ENCODE peak calls at places on chromosome 3, in nine cellular contexts. E is GM23248, C is left lung, N is HCT116, P is psoas muscle, F is PC-9, S is cardiac muscle cell, X is PC-3, W is NT2/D1. M is an unnamed sample.
A peak's percentile ranks its signal among the peaks of the same experiment; 100 is the strongest.

GRCh38 chr3:181756645-181757044 is 44.9 kb downstream of the SOX2 start:
- DNase-seq in S (no peak), E (no peak), W (peak; percentile 93), C (no peak), F (no peak), P (no peak), N (no peak), X (no peak), M (no peak)

GRCh38 chr3:8436667-8437287 is 64.8 kb upstream of the LMCD1 start:
- DNase-seq in X (no peak), W (no peak), P (no peak), E (no peak), S (no peak), F (no peak), N (no peak), C (no peak), M (no peak)

GRCh38 chr3:128486692-128487537 is 6.1 kb downstream of the GATA2 start:
- DNase-seq in W (no peak), S (peak; percentile 61), N (no peak), C (no peak), E (peak; percentile 83), X (peak; percentile 33), F (peak; percentile 45), P (no peak), M (no peak)

GRCh38 chr3:195226900-195227447 is 44.0 kb downstream of the XXYLT1 start:
- DNase-seq in S (peak; percentile 47), X (peak; percentile 15), C (peak; percentile 28), W (no peak), E (peak; percentile 35), N (no peak), F (no peak), P (peak; percentile 40), M (no peak)

GRCh38 chr3:78644847-78645246 is 1123.0 kb downstream of the ROBO1 start:
- DNase-seq in P (no peak), S (no peak), N (no peak), X (no peak), C (no peak), F (no peak), W (no peak), E (no peak), M (no peak)

GRCh38 chr3:180531303-180532278 is 70.4 kb upstream of the TTC14 start:
- DNase-seq in N (no peak), P (no peak), W (no peak), C (no peak), X (no peak), F (no peak), E (no peak), S (no peak), M (no peak)

GRCh38 chr3:54122046-54122801 is at the start of gene CACNA2D3:
- DNase-seq in C (no peak), S (peak; percentile 74), F (no peak), P (peak; percentile 82), N (no peak), W (no peak), X (no peak), E (peak; percentile 41), M (peak; percentile 78)

GRCh38 chr3:195008816-195009215 is 262.1 kb downstream of the XXYLT1 start:
- DNase-seq in W (no peak), N (no peak), E (no peak), P (no peak), S (no peak), X (no peak), C (peak; percentile 23), F (no peak), M (no peak)

GRCh38 chr3:138114988-138115971 is at the start of gene DZIP1L:
- DNase-seq in E (peak; percentile 91), N (peak; percentile 35), W (peak; percentile 71), X (peak; percentile 44), C (peak; percentile 79), F (peak; percentile 53), P (peak; percentile 75), S (peak; percentile 78), M (peak; percentile 84)

GRCh38 chr3:138124689-138125420 is 7.3 kb downstream of the A4GNT start:
- DNase-seq in W (no peak), X (no peak), P (no peak), E (peak; percentile 86), F (no peak), C (no peak), S (peak; percentile 59), N (no peak), M (no peak)

GRCh38 chr3:138124188-138124587 is 8.0 kb downstream of the A4GNT start:
- DNase-seq in C (no peak), W (no peak), X (no peak), S (no peak), P (no peak), F (no peak), E (no peak), N (no peak), M (no peak)

GRCh38 chr3:138114431-138114918 is 933 bp downstream of the DZIP1L start:
- DNase-seq in S (peak; percentile 38), P (no peak), X (no peak), W (no peak), C (no peak), F (no peak), N (no peak), E (peak; percentile 51), M (no peak)

DNA sequence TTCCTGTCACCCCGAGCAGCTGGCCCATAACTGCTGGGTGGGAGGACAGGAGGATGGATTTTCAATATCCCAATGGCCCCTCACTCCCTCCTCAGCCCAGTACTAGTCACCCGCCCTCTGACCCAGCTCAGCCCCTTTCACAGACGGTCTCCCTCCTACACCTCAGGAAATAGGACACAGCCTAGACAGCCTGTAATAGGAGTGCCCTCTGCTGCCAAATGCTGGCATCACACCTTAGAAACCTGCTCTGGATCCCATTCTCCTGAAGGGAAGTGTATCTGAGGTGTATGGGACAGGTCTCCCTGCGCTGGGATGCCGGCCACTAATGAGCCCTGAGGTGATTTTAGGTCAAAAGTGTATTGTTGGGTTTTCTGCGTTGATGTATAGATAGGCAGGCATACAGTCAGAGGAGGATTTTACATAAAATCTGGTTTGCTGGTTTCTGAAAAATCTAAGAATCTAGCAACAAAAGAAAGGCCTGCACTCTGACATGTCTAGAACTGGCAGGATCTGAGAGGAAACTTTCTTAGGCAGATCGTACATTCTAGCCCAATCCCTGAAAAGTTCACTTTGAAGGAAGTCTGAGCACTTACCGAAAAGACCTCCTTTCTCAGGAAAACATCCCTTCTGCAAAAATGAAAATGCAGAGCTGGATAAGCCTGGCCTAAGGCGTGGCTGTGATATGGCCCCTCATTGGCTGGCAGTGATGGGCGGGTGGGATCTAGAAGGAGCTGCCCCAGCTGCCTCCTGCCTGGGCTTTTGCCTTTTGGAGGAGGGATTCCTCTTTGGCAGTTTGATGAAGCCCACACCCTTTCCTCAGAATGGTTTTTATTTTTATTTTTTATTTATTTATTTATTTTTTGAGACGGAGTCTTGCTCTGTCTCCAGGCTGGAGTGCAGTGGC is 3.7 kb upstream of the DZIP1L start:
- DNase-seq in X (peak; percentile 84), C (peak; percentile 69), P (peak; percentile 76), E (peak; percentile 81), S (peak; percentile 78), W (peak; percentile 75), N (peak; percentile 69), F (peak; percentile 79), M (peak; percentile 54)
- H3K4me1 ChIP-seq in X (peaks cover 6% of the 10 kb centered on the region), C (peaks cover 6% of the 10 kb centered on the region), P (peaks cover 7% of the 10 kb centered on the region), E (peaks cover 4% of the 10 kb centered on the region), S (peaks cover 6% of the 10 kb centered on the region), W (peaks cover 5% of the 10 kb centered on the region), N (peaks cover 20% of the 10 kb centered on the region), F (peaks cover 6% of the 10 kb centered on the region), M (peaks cover 26% of the 10 kb centered on the region)

GRCh38 chr3:97823081-97823480 is 1.3 kb downstream of the CRYBG3 start:
- DNase-seq in C (no peak), F (no peak), E (peak; percentile 40), P (no peak), X (peak; percentile 19), N (no peak), W (no peak), S (peak; percentile 2), M (no peak)
- H3K4me1 ChIP-seq in C (no peaks in the 10 kb centered on the region), F (peaks cover 19% of the 10 kb centered on the region), E (peaks cover 11% of the 10 kb centered on the region), P (peaks cover 40% of the 10 kb centered on the region), X (peaks cover 15% of the 10 kb centered on the region), N (peaks cover 7% of the 10 kb centered on the region), W (peaks cover 2% of the 10 kb centered on the region), S (peaks cover 10% of the 10 kb centered on the region), M (peaks cover 43% of the 10 kb centered on the region)

DNA sequence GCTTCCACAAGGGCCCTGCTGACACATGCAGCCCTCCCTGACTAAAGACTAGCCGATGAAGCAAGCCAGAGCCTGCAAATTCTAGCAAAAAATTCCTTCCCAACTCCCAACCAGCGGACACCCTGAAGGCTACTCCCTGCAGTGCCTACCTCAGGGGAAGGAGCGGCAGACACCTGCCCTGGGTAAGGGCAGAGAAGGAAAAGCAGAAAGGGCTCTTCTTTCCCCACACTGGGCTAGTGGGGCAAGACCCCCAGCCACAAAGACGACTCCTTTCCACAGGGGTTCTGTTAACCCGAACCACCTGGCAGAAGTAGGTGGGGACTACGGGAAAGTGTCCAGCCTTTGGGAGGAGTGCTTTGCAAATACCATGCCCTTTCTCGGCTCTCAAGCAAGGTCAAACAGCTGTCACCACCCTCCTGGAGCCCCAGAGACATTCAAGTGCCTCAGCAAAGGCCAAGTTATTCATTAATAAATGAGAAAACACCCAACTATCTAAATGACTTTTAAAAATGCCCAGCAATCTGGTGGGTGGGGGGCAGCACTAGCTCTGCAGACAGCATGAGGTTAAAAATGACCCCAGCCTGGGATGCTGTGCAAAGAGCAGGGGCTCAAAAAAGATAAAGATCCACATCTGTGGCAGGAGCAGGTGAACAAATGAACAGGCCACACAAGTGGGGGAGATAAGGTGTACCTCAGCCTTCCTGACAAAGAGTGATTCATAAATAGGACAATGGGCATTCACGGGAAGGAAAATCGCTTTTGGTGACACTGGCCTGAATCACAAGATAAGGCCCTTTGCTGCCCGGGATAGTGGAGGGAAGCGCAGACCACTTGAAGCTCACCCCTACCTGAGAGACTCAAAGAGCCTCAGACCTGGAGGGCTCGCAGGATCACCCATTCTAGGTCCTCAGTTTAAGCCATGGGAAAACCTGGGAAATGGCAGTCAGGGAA is 33.0 kb downstream of the CCDC12 start:
- DNase-seq in P (no peak), W (no peak), X (peak; percentile 83), N (peak; percentile 68), F (no peak), E (no peak), C (peak; percentile 72), S (no peak), M (peak; percentile 37)
- H3K4me1 ChIP-seq in P (peaks cover 79% of the 10 kb centered on the region), W (peaks cover 22% of the 10 kb centered on the region), X (peaks cover 48% of the 10 kb centered on the region), N (peaks cover 61% of the 10 kb centered on the region), F (peaks cover 60% of the 10 kb centered on the region), E (peaks cover 13% of the 10 kb centered on the region), C (peaks cover 42% of the 10 kb centered on the region), S (peaks cover 81% of the 10 kb centered on the region), M (peaks cover 82% of the 10 kb centered on the region)

DNA sequence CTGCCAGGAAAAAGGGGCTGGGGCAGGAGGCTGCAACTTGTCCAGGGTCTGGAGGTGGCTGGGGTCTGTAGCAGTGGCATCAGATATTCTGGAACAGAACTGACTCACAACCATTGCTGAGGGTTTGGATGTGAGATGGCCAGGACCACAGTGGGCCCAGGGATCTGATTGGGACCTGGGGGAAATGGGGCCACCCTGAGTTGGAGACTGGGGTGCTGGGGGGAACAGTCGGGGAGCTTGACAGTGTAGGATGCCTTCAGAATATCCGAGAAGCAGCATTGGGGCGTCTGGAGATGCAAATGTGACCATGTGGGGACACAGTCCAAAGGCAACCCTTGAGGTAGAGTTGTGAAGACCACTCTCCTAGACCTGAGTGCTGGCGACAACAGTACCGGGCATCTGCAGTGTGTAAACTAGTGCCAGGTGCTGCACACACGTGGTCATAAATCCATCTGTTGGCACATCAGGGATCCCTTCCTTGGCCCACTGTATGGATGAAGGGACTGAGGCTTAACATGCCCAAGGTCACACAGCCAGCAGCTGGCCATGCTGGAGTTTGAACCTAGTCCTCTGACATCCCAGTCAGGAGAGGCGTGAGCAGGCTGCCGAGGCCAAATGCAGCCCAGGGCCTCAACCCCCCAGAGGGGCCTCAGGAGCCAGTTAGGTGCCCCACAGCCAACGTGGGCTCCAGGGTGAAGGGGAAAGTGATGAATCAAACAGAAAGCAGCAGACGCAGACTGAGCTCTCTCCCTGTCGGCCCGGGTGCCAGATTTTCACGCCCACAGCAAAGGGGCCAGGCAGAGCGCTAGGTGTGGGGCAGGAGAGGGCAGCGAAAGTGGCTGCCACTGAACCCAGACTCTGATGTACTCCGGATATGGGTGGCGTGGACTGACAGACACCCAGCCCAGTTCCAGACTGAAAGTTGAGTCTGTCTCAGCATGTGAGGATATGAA is 18.8 kb downstream of the HEMK1 start:
- DNase-seq in S (no peak), P (peak; percentile 59), C (no peak), F (no peak), N (no peak), W (no peak), X (no peak), E (peak; percentile 29), M (no peak)
- H3K4me1 ChIP-seq in S (no peaks in the 10 kb centered on the region), P (peaks cover 73% of the 10 kb centered on the region), C (peaks cover 13% of the 10 kb centered on the region), F (no peaks in the 10 kb centered on the region), N (peaks cover 22% of the 10 kb centered on the region), W (peaks cover 18% of the 10 kb centered on the region), X (peaks cover 2% of the 10 kb centered on the region), E (peaks cover 28% of the 10 kb centered on the region), M (peaks cover 53% of the 10 kb centered on the region)

M was measured in heart left ventricle.